ENCODE peak calls at places on chromosomes 11 and 22, in four cellular contexts. P is AG04450; I is neural progenitor cell; R is effector memory CD4-positive, alpha-beta T cell. S is an unnamed sample.

GRCh38 chr11:854601-855342 is 12.1 kb downstream of the TSPAN4 start:
- DNase-seq in I (peak), R (no peak), P (no peak), S (no peak)

GRCh38 chr11:58829736-58830135 is 14.8 kb downstream of the GLYATL2 start:
- DNase-seq in I (no peak), P (peak), R (no peak), S (no peak)

GRCh38 chr22:36925388-36926290 is 12.2 kb downstream of the CSF2RB start:
- DNase-seq in I (no peak), R (no peak), P (no peak), S (no peak)

GRCh38 chr11:110971110-110971509 is 258.9 kb upstream of the ARHGAP20 start:
- DNase-seq in P (no peak), I (no peak), R (no peak), S (peak)

GRCh38 chr11:80443177-80443576 is 1002.3 kb upstream of the TENM4 start:
- DNase-seq in P (no peak), I (no peak), R (no peak), S (no peak)

GRCh38 chr11:44017443-44018126 is 30.2 kb upstream of the ACCSL start:
- DNase-seq in I (no peak), P (no peak), R (no peak), S (no peak)

GRCh38 chr22:36873614-36874308 is 13.0 kb downstream of the NCF4 start:
- DNase-seq in I (peak), R (no peak), P (no peak), S (peak)

GRCh38 chr11:95322546-95322945 is 91.5 kb upstream of the SESN3 start:
- DNase-seq in P (no peak), R (no peak), I (no peak), S (no peak)

GRCh38 chr11:74366576-74366975 is 31.7 kb downstream of the PGM2L1 start:
- DNase-seq in R (no peak), I (peak), P (no peak), S (no peak)

GRCh38 chr22:43945632-43946390 is 9.4 kb upstream of the SAMM50 start:
- DNase-seq in I (peak), P (no peak), R (peak), S (no peak)

GRCh38 chr22:47040486-47041145 is 278.2 kb downstream of the TBC1D22A start:
- DNase-seq in P (no peak), R (no peak), I (no peak), S (no peak)

GRCh38 chr22:48856308-48856615 is 971.4 kb downstream of the BRD1 start:
- DNase-seq in I (no peak), R (no peak), P (no peak), S (no peak)

GRCh38 chr11:96111308-96111707 is 187.4 kb upstream of the MTMR2 start:
- DNase-seq in R (no peak), P (no peak), I (peak), S (no peak)

GRCh38 chr11:36065436-36065835 is 121.6 kb downstream of the LDLRAD3 start:
- DNase-seq in I (no peak), P (no peak), R (no peak), S (no peak)

GRCh38 chr22:37051629-37052385 is at the start of gene KCTD17:
- DNase-seq in R (peak), P (no peak), I (peak), S (no peak)

GRCh38 chr11:76805206-76805913 is 22.2 kb downstream of the TSKU start:
- DNase-seq in R (no peak), P (no peak), I (no peak), S (no peak)

GRCh38 chr22:36365020-36365411 is 22.8 kb downstream of the MYH9 start:
- DNase-seq in P (peak), I (peak), R (peak), S (peak)

GRCh38 chr22:27732841-27733240 is 68.7 kb downstream of the MN1 start:
- DNase-seq in I (no peak), R (no peak), P (no peak), S (no peak)

GRCh38 chr11:36034572-36035331 is 90.9 kb downstream of the LDLRAD3 start:
- DNase-seq in P (peak), I (no peak), R (no peak), S (peak)

GRCh38 chr11:113006916-113007445 is 45.8 kb downstream of the NCAM1 start:
- DNase-seq in R (no peak), I (peak), P (no peak), S (no peak)

GRCh38 chr11:61574611-61575010 is 6.3 kb downstream of the SYT7 start:
- DNase-seq in R (no peak), P (no peak), I (no peak), S (no peak)

GRCh38 chr11:17561466-17562001 is 14.5 kb downstream of the OTOG start:
- DNase-seq in R (no peak), P (no peak), I (no peak), S (no peak)

GRCh38 chr11:73838443-73839122 is 38.1 kb downstream of the COA4 start:
- DNase-seq in R (no peak), P (no peak), I (peak), S (no peak)

GRCh38 chr11:35617687-35618496 is at the start of gene FJX1:
- DNase-seq in P (peak), R (no peak), I (peak), S (peak)

GRCh38 chr11:1760351-1761109 is 3.2 kb downstream of the CTSD start:
- DNase-seq in R (no peak), I (no peak), P (no peak), S (no peak)

GRCh38 chr11:80281194-80281593 is 840.4 kb upstream of the TENM4 start:
- DNase-seq in P (no peak), I (no peak), R (no peak), S (no peak)

S was measured in HFF-Myc.